ENCODE peak calls at places on chromosomes 2 and 18, in ten cellular contexts. One of them, this sample, is unnamed.

GRCh38 chr2:2730301-2730833 is 399.3 kb upstream of the MYT1L start:
- DNase-seq in neural crest cell: no peak
- DNase-seq in globus pallidus: no peak
- DNase-seq in MV-4-11: no peak
- DNase-seq in stimulated activated CD8-positive, alpha-beta memory T cell treated with anti-CD3 and anti-CD28 coated beads, Interleukin-7, amount 100 ng/mL, for 1 hour: no peak
- DNase-seq in GDM1: no peak
- DNase-seq in CD4-positive, alpha-beta memory T cell: no peak
- DNase-seq in AG04450: no peak
- DNase-seq in stimulated activated CD4-positive, alpha-beta T cell treated with anti-CD3 and anti-CD28 coated beads, TNF-alpha, amount 100 ng/mL, for 48 hours: no peak
- DNase-seq in endothelial cell: no peak
- DNase-seq in this sample: no peak

GRCh38 chr2:168079236-168079635 is 168.2 kb downstream of the STK39 start:
- DNase-seq in GDM1: no peak
- DNase-seq in stimulated activated CD8-positive, alpha-beta memory T cell treated with anti-CD3 and anti-CD28 coated beads, Interleukin-7, amount 100 ng/mL, for 1 hour: no peak
- DNase-seq in endothelial cell: no peak
- DNase-seq in MV-4-11: no peak
- DNase-seq in stimulated activated CD4-positive, alpha-beta T cell treated with anti-CD3 and anti-CD28 coated beads, TNF-alpha, amount 100 ng/mL, for 48 hours: no peak
- DNase-seq in CD4-positive, alpha-beta memory T cell: no peak
- DNase-seq in neural crest cell: no peak
- DNase-seq in AG04450: no peak
- DNase-seq in globus pallidus: no peak
- DNase-seq in this sample: no peak

GRCh38 chr2:29767606-29768335 is 153.6 kb downstream of the ALK start:
- DNase-seq in stimulated activated CD4-positive, alpha-beta T cell treated with anti-CD3 and anti-CD28 coated beads, TNF-alpha, amount 100 ng/mL, for 48 hours: no peak
- DNase-seq in stimulated activated CD8-positive, alpha-beta memory T cell treated with anti-CD3 and anti-CD28 coated beads, Interleukin-7, amount 100 ng/mL, for 1 hour: no peak
- DNase-seq in neural crest cell: no peak
- DNase-seq in MV-4-11: no peak
- DNase-seq in globus pallidus: no peak
- DNase-seq in GDM1: no peak
- DNase-seq in CD4-positive, alpha-beta memory T cell: no peak
- DNase-seq in endothelial cell: no peak
- DNase-seq in AG04450: no peak
- DNase-seq in this sample: no peak

GRCh38 chr2:170502400-170503135 is 212.6 kb upstream of the SP5 start:
- DNase-seq in GDM1: no peak
- DNase-seq in MV-4-11: no peak
- DNase-seq in endothelial cell: no peak
- DNase-seq in globus pallidus: no peak
- DNase-seq in stimulated activated CD4-positive, alpha-beta T cell treated with anti-CD3 and anti-CD28 coated beads, TNF-alpha, amount 100 ng/mL, for 48 hours: no peak
- DNase-seq in AG04450: no peak
- DNase-seq in CD4-positive, alpha-beta memory T cell: no peak
- DNase-seq in neural crest cell: no peak
- DNase-seq in stimulated activated CD8-positive, alpha-beta memory T cell treated with anti-CD3 and anti-CD28 coated beads, Interleukin-7, amount 100 ng/mL, for 1 hour: no peak
- DNase-seq in this sample: no peak

GRCh38 chr2:231010201-231010730 is 14.3 kb downstream of the SPATA3 start:
- DNase-seq in neural crest cell: no peak
- DNase-seq in GDM1: no peak
- DNase-seq in stimulated activated CD8-positive, alpha-beta memory T cell treated with anti-CD3 and anti-CD28 coated beads, Interleukin-7, amount 100 ng/mL, for 1 hour: no peak
- DNase-seq in AG04450: no peak
- DNase-seq in endothelial cell: no peak
- DNase-seq in CD4-positive, alpha-beta memory T cell: no peak
- DNase-seq in MV-4-11: no peak
- DNase-seq in stimulated activated CD4-positive, alpha-beta T cell treated with anti-CD3 and anti-CD28 coated beads, TNF-alpha, amount 100 ng/mL, for 48 hours: no peak
- DNase-seq in globus pallidus: no peak
- DNase-seq in this sample: no peak

GRCh38 chr2:55811048-55811447 is 112.5 kb downstream of the EFEMP1 start:
- DNase-seq in stimulated activated CD8-positive, alpha-beta memory T cell treated with anti-CD3 and anti-CD28 coated beads, Interleukin-7, amount 100 ng/mL, for 1 hour: no peak
- DNase-seq in MV-4-11: no peak
- DNase-seq in stimulated activated CD4-positive, alpha-beta T cell treated with anti-CD3 and anti-CD28 coated beads, TNF-alpha, amount 100 ng/mL, for 48 hours: no peak
- DNase-seq in globus pallidus: no peak
- DNase-seq in CD4-positive, alpha-beta memory T cell: no peak
- DNase-seq in AG04450: no peak
- DNase-seq in endothelial cell: no peak
- DNase-seq in GDM1: no peak
- DNase-seq in neural crest cell: no peak
- DNase-seq in this sample: no peak

GRCh38 chr2:196989496-196989895 is 63.0 kb upstream of the PGAP1 start:
- DNase-seq in stimulated activated CD8-positive, alpha-beta memory T cell treated with anti-CD3 and anti-CD28 coated beads, Interleukin-7, amount 100 ng/mL, for 1 hour: no peak
- DNase-seq in GDM1: no peak
- DNase-seq in MV-4-11: peak
- DNase-seq in neural crest cell: no peak
- DNase-seq in AG04450: no peak
- DNase-seq in globus pallidus: no peak
- DNase-seq in stimulated activated CD4-positive, alpha-beta T cell treated with anti-CD3 and anti-CD28 coated beads, TNF-alpha, amount 100 ng/mL, for 48 hours: no peak
- DNase-seq in CD4-positive, alpha-beta memory T cell: no peak
- DNase-seq in endothelial cell: no peak
- DNase-seq in this sample: no peak

GRCh38 chr2:215238485-215239098 is 73.3 kb upstream of the ATIC start:
- DNase-seq in stimulated activated CD4-positive, alpha-beta T cell treated with anti-CD3 and anti-CD28 coated beads, TNF-alpha, amount 100 ng/mL, for 48 hours: no peak
- DNase-seq in MV-4-11: no peak
- DNase-seq in globus pallidus: no peak
- DNase-seq in GDM1: no peak
- DNase-seq in neural crest cell: no peak
- DNase-seq in endothelial cell: no peak
- DNase-seq in stimulated activated CD8-positive, alpha-beta memory T cell treated with anti-CD3 and anti-CD28 coated beads, Interleukin-7, amount 100 ng/mL, for 1 hour: no peak
- DNase-seq in AG04450: no peak
- DNase-seq in CD4-positive, alpha-beta memory T cell: no peak
- DNase-seq in this sample: no peak

GRCh38 chr2:218745559-218746469 is 35.2 kb downstream of the TTLL4 start:
- DNase-seq in CD4-positive, alpha-beta memory T cell: no peak
- DNase-seq in AG04450: no peak
- DNase-seq in stimulated activated CD8-positive, alpha-beta memory T cell treated with anti-CD3 and anti-CD28 coated beads, Interleukin-7, amount 100 ng/mL, for 1 hour: no peak
- DNase-seq in GDM1: no peak
- DNase-seq in globus pallidus: peak
- DNase-seq in MV-4-11: no peak
- DNase-seq in neural crest cell: peak
- DNase-seq in stimulated activated CD4-positive, alpha-beta T cell treated with anti-CD3 and anti-CD28 coated beads, TNF-alpha, amount 100 ng/mL, for 48 hours: no peak
- DNase-seq in endothelial cell: no peak
- DNase-seq in this sample: no peak

GRCh38 chr18:30094556-30094955 is 948.0 kb downstream of the DSC3 start:
- DNase-seq in stimulated activated CD8-positive, alpha-beta memory T cell treated with anti-CD3 and anti-CD28 coated beads, Interleukin-7, amount 100 ng/mL, for 1 hour: no peak
- DNase-seq in AG04450: no peak
- DNase-seq in stimulated activated CD4-positive, alpha-beta T cell treated with anti-CD3 and anti-CD28 coated beads, TNF-alpha, amount 100 ng/mL, for 48 hours: no peak
- DNase-seq in GDM1: no peak
- DNase-seq in MV-4-11: no peak
- DNase-seq in CD4-positive, alpha-beta memory T cell: no peak
- DNase-seq in endothelial cell: no peak
- DNase-seq in globus pallidus: no peak
- DNase-seq in neural crest cell: no peak
- DNase-seq in this sample: no peak

GRCh38 chr2:200373973-200374416 is 67.5 kb downstream of the SPATS2L start:
- DNase-seq in endothelial cell: no peak
- DNase-seq in AG04450: no peak
- DNase-seq in stimulated activated CD4-positive, alpha-beta T cell treated with anti-CD3 and anti-CD28 coated beads, TNF-alpha, amount 100 ng/mL, for 48 hours: no peak
- DNase-seq in MV-4-11: no peak
- DNase-seq in globus pallidus: no peak
- DNase-seq in CD4-positive, alpha-beta memory T cell: peak
- DNase-seq in GDM1: no peak
- DNase-seq in stimulated activated CD8-positive, alpha-beta memory T cell treated with anti-CD3 and anti-CD28 coated beads, Interleukin-7, amount 100 ng/mL, for 1 hour: no peak
- DNase-seq in neural crest cell: no peak
- DNase-seq in this sample: no peak

GRCh38 chr2:58521803-58522602 is 280.9 kb upstream of the FANCL start:
- DNase-seq in MV-4-11: no peak
- DNase-seq in CD4-positive, alpha-beta memory T cell: no peak
- DNase-seq in endothelial cell: no peak
- DNase-seq in globus pallidus: no peak
- DNase-seq in neural crest cell: no peak
- DNase-seq in stimulated activated CD4-positive, alpha-beta T cell treated with anti-CD3 and anti-CD28 coated beads, TNF-alpha, amount 100 ng/mL, for 48 hours: no peak
- DNase-seq in AG04450: no peak
- DNase-seq in GDM1: no peak
- DNase-seq in stimulated activated CD8-positive, alpha-beta memory T cell treated with anti-CD3 and anti-CD28 coated beads, Interleukin-7, amount 100 ng/mL, for 1 hour: no peak
- DNase-seq in this sample: no peak

GRCh38 chr2:96163768-96164429 is 18.7 kb upstream of the DUSP2 start:
- DNase-seq in MV-4-11: no peak
- DNase-seq in stimulated activated CD8-positive, alpha-beta memory T cell treated with anti-CD3 and anti-CD28 coated beads, Interleukin-7, amount 100 ng/mL, for 1 hour: peak
- DNase-seq in globus pallidus: no peak
- DNase-seq in GDM1: no peak
- DNase-seq in CD4-positive, alpha-beta memory T cell: peak
- DNase-seq in endothelial cell: no peak
- DNase-seq in AG04450: no peak
- DNase-seq in stimulated activated CD4-positive, alpha-beta T cell treated with anti-CD3 and anti-CD28 coated beads, TNF-alpha, amount 100 ng/mL, for 48 hours: peak
- DNase-seq in neural crest cell: no peak
- DNase-seq in this sample: no peak

GRCh38 chr2:209726311-209726710 is 45.3 kb upstream of the UNC80 start:
- DNase-seq in AG04450: no peak
- DNase-seq in globus pallidus: no peak
- DNase-seq in neural crest cell: no peak
- DNase-seq in CD4-positive, alpha-beta memory T cell: no peak
- DNase-seq in stimulated activated CD8-positive, alpha-beta memory T cell treated with anti-CD3 and anti-CD28 coated beads, Interleukin-7, amount 100 ng/mL, for 1 hour: no peak
- DNase-seq in GDM1: no peak
- DNase-seq in MV-4-11: no peak
- DNase-seq in endothelial cell: no peak
- DNase-seq in stimulated activated CD4-positive, alpha-beta T cell treated with anti-CD3 and anti-CD28 coated beads, TNF-alpha, amount 100 ng/mL, for 48 hours: no peak
- DNase-seq in this sample: no peak

GRCh38 chr2:105924271-105924670 is 179.6 kb downstream of the NCK2 start:
- DNase-seq in GDM1: no peak
- DNase-seq in stimulated activated CD8-positive, alpha-beta memory T cell treated with anti-CD3 and anti-CD28 coated beads, Interleukin-7, amount 100 ng/mL, for 1 hour: no peak
- DNase-seq in AG04450: no peak
- DNase-seq in endothelial cell: no peak
- DNase-seq in globus pallidus: no peak
- DNase-seq in CD4-positive, alpha-beta memory T cell: no peak
- DNase-seq in MV-4-11: no peak
- DNase-seq in neural crest cell: no peak
- DNase-seq in stimulated activated CD4-positive, alpha-beta T cell treated with anti-CD3 and anti-CD28 coated beads, TNF-alpha, amount 100 ng/mL, for 48 hours: no peak
- DNase-seq in this sample: no peak

GRCh38 chr2:46878886-46879285 is 36.7 kb downstream of the MCFD2 start:
- DNase-seq in stimulated activated CD4-positive, alpha-beta T cell treated with anti-CD3 and anti-CD28 coated beads, TNF-alpha, amount 100 ng/mL, for 48 hours: no peak
- DNase-seq in CD4-positive, alpha-beta memory T cell: no peak
- DNase-seq in globus pallidus: peak
- DNase-seq in stimulated activated CD8-positive, alpha-beta memory T cell treated with anti-CD3 and anti-CD28 coated beads, Interleukin-7, amount 100 ng/mL, for 1 hour: no peak
- DNase-seq in endothelial cell: no peak
- DNase-seq in neural crest cell: peak
- DNase-seq in GDM1: no peak
- DNase-seq in AG04450: no peak
- DNase-seq in MV-4-11: no peak
- DNase-seq in this sample: no peak

GRCh38 chr2:240060977-240061591 is 7.8 kb upstream of the OR6B3 start:
- DNase-seq in GDM1: peak
- DNase-seq in neural crest cell: peak
- DNase-seq in stimulated activated CD8-positive, alpha-beta memory T cell treated with anti-CD3 and anti-CD28 coated beads, Interleukin-7, amount 100 ng/mL, for 1 hour: no peak
- DNase-seq in CD4-positive, alpha-beta memory T cell: peak
- DNase-seq in MV-4-11: peak
- DNase-seq in stimulated activated CD4-positive, alpha-beta T cell treated with anti-CD3 and anti-CD28 coated beads, TNF-alpha, amount 100 ng/mL, for 48 hours: peak
- DNase-seq in globus pallidus: peak
- DNase-seq in endothelial cell: peak
- DNase-seq in AG04450: peak
- DNase-seq in this sample: no peak

GRCh38 chr2:4718777-4719176 is 973.4 kb upstream of the SOX11 start:
- DNase-seq in stimulated activated CD4-positive, alpha-beta T cell treated with anti-CD3 and anti-CD28 coated beads, TNF-alpha, amount 100 ng/mL, for 48 hours: no peak
- DNase-seq in endothelial cell: no peak
- DNase-seq in neural crest cell: no peak
- DNase-seq in GDM1: no peak
- DNase-seq in CD4-positive, alpha-beta memory T cell: no peak
- DNase-seq in globus pallidus: no peak
- DNase-seq in MV-4-11: no peak
- DNase-seq in stimulated activated CD8-positive, alpha-beta memory T cell treated with anti-CD3 and anti-CD28 coated beads, Interleukin-7, amount 100 ng/mL, for 1 hour: no peak
- DNase-seq in AG04450: no peak
- DNase-seq in this sample: no peak

GRCh38 chr2:60091884-60092283 is 461.6 kb downstream of the BCL11A start:
- DNase-seq in stimulated activated CD8-positive, alpha-beta memory T cell treated with anti-CD3 and anti-CD28 coated beads, Interleukin-7, amount 100 ng/mL, for 1 hour: no peak
- DNase-seq in neural crest cell: no peak
- DNase-seq in MV-4-11: no peak
- DNase-seq in AG04450: no peak
- DNase-seq in globus pallidus: no peak
- DNase-seq in stimulated activated CD4-positive, alpha-beta T cell treated with anti-CD3 and anti-CD28 coated beads, TNF-alpha, amount 100 ng/mL, for 48 hours: no peak
- DNase-seq in GDM1: no peak
- DNase-seq in CD4-positive, alpha-beta memory T cell: no peak
- DNase-seq in endothelial cell: no peak
- DNase-seq in this sample: no peak

GRCh38 chr2:101930019-101930418 is 61.7 kb upstream of the IL1R2 start:
- DNase-seq in globus pallidus: no peak
- DNase-seq in neural crest cell: no peak
- DNase-seq in endothelial cell: no peak
- DNase-seq in MV-4-11: no peak
- DNase-seq in stimulated activated CD8-positive, alpha-beta memory T cell treated with anti-CD3 and anti-CD28 coated beads, Interleukin-7, amount 100 ng/mL, for 1 hour: no peak
- DNase-seq in GDM1: no peak
- DNase-seq in CD4-positive, alpha-beta memory T cell: no peak
- DNase-seq in stimulated activated CD4-positive, alpha-beta T cell treated with anti-CD3 and anti-CD28 coated beads, TNF-alpha, amount 100 ng/mL, for 48 hours: no peak
- DNase-seq in AG04450: no peak
- DNase-seq in this sample: no peak

GRCh38 chr2:145931836-145932352 is 1412.0 kb upstream of the ZEB2 start:
- DNase-seq in stimulated activated CD8-positive, alpha-beta memory T cell treated with anti-CD3 and anti-CD28 coated beads, Interleukin-7, amount 100 ng/mL, for 1 hour: no peak
- DNase-seq in GDM1: no peak
- DNase-seq in AG04450: no peak
- DNase-seq in endothelial cell: no peak
- DNase-seq in stimulated activated CD4-positive, alpha-beta T cell treated with anti-CD3 and anti-CD28 coated beads, TNF-alpha, amount 100 ng/mL, for 48 hours: no peak
- DNase-seq in CD4-positive, alpha-beta memory T cell: no peak
- DNase-seq in MV-4-11: no peak
- DNase-seq in neural crest cell: no peak
- DNase-seq in globus pallidus: peak
- DNase-seq in this sample: no peak

GRCh38 chr2:240782886-240783818 is 36.9 kb downstream of the KIF1A start:
- DNase-seq in stimulated activated CD8-positive, alpha-beta memory T cell treated with anti-CD3 and anti-CD28 coated beads, Interleukin-7, amount 100 ng/mL, for 1 hour: no peak
- DNase-seq in globus pallidus: no peak
- DNase-seq in neural crest cell: no peak
- DNase-seq in GDM1: no peak
- DNase-seq in AG04450: no peak
- DNase-seq in MV-4-11: no peak
- DNase-seq in stimulated activated CD4-positive, alpha-beta T cell treated with anti-CD3 and anti-CD28 coated beads, TNF-alpha, amount 100 ng/mL, for 48 hours: no peak
- DNase-seq in endothelial cell: no peak
- DNase-seq in CD4-positive, alpha-beta memory T cell: no peak
- DNase-seq in this sample: no peak

GRCh38 chr2:139478191-139478914 is 698.2 kb upstream of the NXPH2 start:
- DNase-seq in CD4-positive, alpha-beta memory T cell: no peak
- DNase-seq in neural crest cell: no peak
- DNase-seq in AG04450: no peak
- DNase-seq in globus pallidus: no peak
- DNase-seq in stimulated activated CD4-positive, alpha-beta T cell treated with anti-CD3 and anti-CD28 coated beads, TNF-alpha, amount 100 ng/mL, for 48 hours: no peak
- DNase-seq in stimulated activated CD8-positive, alpha-beta memory T cell treated with anti-CD3 and anti-CD28 coated beads, Interleukin-7, amount 100 ng/mL, for 1 hour: no peak
- DNase-seq in GDM1: no peak
- DNase-seq in MV-4-11: no peak
- DNase-seq in endothelial cell: no peak
- DNase-seq in this sample: no peak

GRCh38 chr2:9800639-9800974 is 42.7 kb upstream of the TAF1B start:
- DNase-seq in GDM1: no peak
- DNase-seq in CD4-positive, alpha-beta memory T cell: no peak
- DNase-seq in globus pallidus: no peak
- DNase-seq in AG04450: no peak
- DNase-seq in stimulated activated CD8-positive, alpha-beta memory T cell treated with anti-CD3 and anti-CD28 coated beads, Interleukin-7, amount 100 ng/mL, for 1 hour: no peak
- DNase-seq in neural crest cell: no peak
- DNase-seq in stimulated activated CD4-positive, alpha-beta T cell treated with anti-CD3 and anti-CD28 coated beads, TNF-alpha, amount 100 ng/mL, for 48 hours: no peak
- DNase-seq in endothelial cell: no peak
- DNase-seq in MV-4-11: no peak
- DNase-seq in this sample: no peak

GRCh38 chr2:27878825-27879224 is 11.4 kb downstream of the RBKS start:
- DNase-seq in endothelial cell: no peak
- DNase-seq in AG04450: no peak
- DNase-seq in CD4-positive, alpha-beta memory T cell: no peak
- DNase-seq in stimulated activated CD8-positive, alpha-beta memory T cell treated with anti-CD3 and anti-CD28 coated beads, Interleukin-7, amount 100 ng/mL, for 1 hour: no peak
- DNase-seq in globus pallidus: no peak
- DNase-seq in stimulated activated CD4-positive, alpha-beta T cell treated with anti-CD3 and anti-CD28 coated beads, TNF-alpha, amount 100 ng/mL, for 48 hours: no peak
- DNase-seq in GDM1: no peak
- DNase-seq in neural crest cell: no peak
- DNase-seq in MV-4-11: peak
- DNase-seq in this sample: no peak

GRCh38 chr2:31511376-31511775 is 69.4 kb downstream of the SRD5A2 start:
- DNase-seq in MV-4-11: no peak
- DNase-seq in globus pallidus: no peak
- DNase-seq in endothelial cell: no peak
- DNase-seq in stimulated activated CD8-positive, alpha-beta memory T cell treated with anti-CD3 and anti-CD28 coated beads, Interleukin-7, amount 100 ng/mL, for 1 hour: no peak
- DNase-seq in neural crest cell: no peak
- DNase-seq in AG04450: no peak
- DNase-seq in GDM1: no peak
- DNase-seq in CD4-positive, alpha-beta memory T cell: no peak
- DNase-seq in stimulated activated CD4-positive, alpha-beta T cell treated with anti-CD3 and anti-CD28 coated beads, TNF-alpha, amount 100 ng/mL, for 48 hours: no peak
- DNase-seq in this sample: no peak

GRCh38 chr18:57542801-57543427 is 43.6 kb downstream of the FECH start:
- DNase-seq in AG04450: peak
- DNase-seq in neural crest cell: no peak
- DNase-seq in stimulated activated CD4-positive, alpha-beta T cell treated with anti-CD3 and anti-CD28 coated beads, TNF-alpha, amount 100 ng/mL, for 48 hours: no peak
- DNase-seq in endothelial cell: no peak
- DNase-seq in GDM1: no peak
- DNase-seq in stimulated activated CD8-positive, alpha-beta memory T cell treated with anti-CD3 and anti-CD28 coated beads, Interleukin-7, amount 100 ng/mL, for 1 hour: no peak
- DNase-seq in globus pallidus: no peak
- DNase-seq in CD4-positive, alpha-beta memory T cell: no peak
- DNase-seq in MV-4-11: no peak
- DNase-seq in this sample: no peak

GRCh38 chr2:131016826-131017596 is 76.2 kb downstream of the FAM168B start:
- DNase-seq in AG04450: no peak
- DNase-seq in MV-4-11: no peak
- DNase-seq in globus pallidus: no peak
- DNase-seq in endothelial cell: no peak
- DNase-seq in CD4-positive, alpha-beta memory T cell: no peak
- DNase-seq in stimulated activated CD4-positive, alpha-beta T cell treated with anti-CD3 and anti-CD28 coated beads, TNF-alpha, amount 100 ng/mL, for 48 hours: no peak
- DNase-seq in GDM1: no peak
- DNase-seq in neural crest cell: no peak
- DNase-seq in stimulated activated CD8-positive, alpha-beta memory T cell treated with anti-CD3 and anti-CD28 coated beads, Interleukin-7, amount 100 ng/mL, for 1 hour: no peak
- DNase-seq in this sample: no peak